ENCODE peak calls at places on chromosomes 2 and 18, in ten cellular contexts. One of them, this sample, is unnamed.

GRCh38 chr2:158753561-158754302 is 41.4 kb upstream of the DAPL1 start:
- DNase-seq in lung: peak
- DNase-seq in HepG2: peak
- DNase-seq in CD8-positive, alpha-beta memory T cell: no peak
- DNase-seq in AG09309: peak
- DNase-seq in left ventricle myocardium inferior: peak
- DNase-seq in IMR-90: peak
- DNase-seq in iPS DF 6.9: peak
- DNase-seq in MG63: peak
- DNase-seq in AG04450: peak
- DNase-seq in this sample: peak

GRCh38 chr2:241511091-241511741 is 2.8 kb upstream of the STK25 start:
- DNase-seq in CD8-positive, alpha-beta memory T cell: no peak
- DNase-seq in HepG2: no peak
- DNase-seq in iPS DF 6.9: no peak
- DNase-seq in MG63: no peak
- DNase-seq in lung: no peak
- DNase-seq in AG09309: no peak
- DNase-seq in IMR-90: no peak
- DNase-seq in AG04450: no peak
- DNase-seq in left ventricle myocardium inferior: no peak
- DNase-seq in this sample: peak

GRCh38 chr18:78809845-78810244 is 169.8 kb upstream of the SALL3 start:
- DNase-seq in AG09309: no peak
- DNase-seq in CD8-positive, alpha-beta memory T cell: no peak
- DNase-seq in IMR-90: no peak
- DNase-seq in lung: no peak
- DNase-seq in iPS DF 6.9: no peak
- DNase-seq in HepG2: no peak
- DNase-seq in AG04450: no peak
- DNase-seq in MG63: no peak
- DNase-seq in left ventricle myocardium inferior: no peak
- DNase-seq in this sample: no peak

GRCh38 chr2:69082430-69082997 is 69.5 kb downstream of the ANTXR1 start:
- DNase-seq in iPS DF 6.9: no peak
- DNase-seq in HepG2: peak
- DNase-seq in AG04450: peak
- DNase-seq in IMR-90: peak
- DNase-seq in MG63: peak
- DNase-seq in left ventricle myocardium inferior: peak
- DNase-seq in CD8-positive, alpha-beta memory T cell: no peak
- DNase-seq in AG09309: peak
- DNase-seq in lung: peak
- DNase-seq in this sample: peak

GRCh38 chr2:60423066-60423465 is 130.4 kb downstream of the BCL11A start:
- DNase-seq in HepG2: no peak
- DNase-seq in MG63: no peak
- DNase-seq in left ventricle myocardium inferior: no peak
- DNase-seq in CD8-positive, alpha-beta memory T cell: no peak
- DNase-seq in AG09309: no peak
- DNase-seq in iPS DF 6.9: no peak
- DNase-seq in AG04450: no peak
- DNase-seq in IMR-90: no peak
- DNase-seq in lung: no peak
- DNase-seq in this sample: no peak

GRCh38 chr2:75406138-75406537 is 154.6 kb downstream of the EVA1A start:
- DNase-seq in iPS DF 6.9: no peak
- DNase-seq in HepG2: no peak
- DNase-seq in left ventricle myocardium inferior: no peak
- DNase-seq in CD8-positive, alpha-beta memory T cell: no peak
- DNase-seq in MG63: no peak
- DNase-seq in AG04450: no peak
- DNase-seq in lung: no peak
- DNase-seq in IMR-90: no peak
- DNase-seq in AG09309: no peak
- DNase-seq in this sample: no peak

GRCh38 chr2:159807183-159808037 is 9.4 kb upstream of the CD302 start:
- DNase-seq in left ventricle myocardium inferior: no peak
- DNase-seq in lung: no peak
- DNase-seq in iPS DF 6.9: no peak
- DNase-seq in CD8-positive, alpha-beta memory T cell: no peak
- DNase-seq in MG63: peak
- DNase-seq in HepG2: peak
- DNase-seq in AG04450: no peak
- DNase-seq in IMR-90: peak
- DNase-seq in AG09309: no peak
- DNase-seq in this sample: peak

GRCh38 chr2:170073288-170073687 is 104.7 kb upstream of the MYO3B start:
- DNase-seq in MG63: peak
- DNase-seq in lung: peak
- DNase-seq in IMR-90: peak
- DNase-seq in HepG2: no peak
- DNase-seq in left ventricle myocardium inferior: peak
- DNase-seq in AG04450: peak
- DNase-seq in CD8-positive, alpha-beta memory T cell: no peak
- DNase-seq in AG09309: peak
- DNase-seq in iPS DF 6.9: no peak
- DNase-seq in this sample: peak

GRCh38 chr2:187453078-187453641 is 5.1 kb upstream of the CALCRL start:
- DNase-seq in CD8-positive, alpha-beta memory T cell: no peak
- DNase-seq in AG04450: no peak
- DNase-seq in lung: no peak
- DNase-seq in IMR-90: peak
- DNase-seq in MG63: no peak
- DNase-seq in AG09309: no peak
- DNase-seq in left ventricle myocardium inferior: no peak
- DNase-seq in HepG2: no peak
- DNase-seq in iPS DF 6.9: no peak
- DNase-seq in this sample: no peak

GRCh38 chr2:7444614-7445013 is 527.4 kb downstream of the RNF144A start:
- DNase-seq in HepG2: no peak
- DNase-seq in left ventricle myocardium inferior: no peak
- DNase-seq in lung: no peak
- DNase-seq in AG09309: no peak
- DNase-seq in MG63: no peak
- DNase-seq in AG04450: no peak
- DNase-seq in CD8-positive, alpha-beta memory T cell: no peak
- DNase-seq in iPS DF 6.9: no peak
- DNase-seq in IMR-90: no peak
- DNase-seq in this sample: no peak

GRCh38 chr2:128314348-128315121 is 4.1 kb downstream of the HS6ST1 start:
- DNase-seq in lung: no peak
- DNase-seq in AG09309: no peak
- DNase-seq in CD8-positive, alpha-beta memory T cell: no peak
- DNase-seq in iPS DF 6.9: no peak
- DNase-seq in HepG2: no peak
- DNase-seq in AG04450: no peak
- DNase-seq in IMR-90: no peak
- DNase-seq in left ventricle myocardium inferior: no peak
- DNase-seq in MG63: no peak
- DNase-seq in this sample: no peak

GRCh38 chr2:79105259-79105658 is 15.0 kb upstream of the REG1A start:
- DNase-seq in lung: no peak
- DNase-seq in AG09309: no peak
- DNase-seq in MG63: no peak
- DNase-seq in iPS DF 6.9: no peak
- DNase-seq in HepG2: no peak
- DNase-seq in left ventricle myocardium inferior: no peak
- DNase-seq in IMR-90: no peak
- DNase-seq in AG04450: no peak
- DNase-seq in CD8-positive, alpha-beta memory T cell: no peak
- DNase-seq in this sample: no peak
- H3K4me3 ChIP-seq in lung: no peak
- H3K4me3 ChIP-seq in AG09309: no peak
- H3K4me3 ChIP-seq in MG63: no peak
- H3K4me3 ChIP-seq in iPS DF 6.9: no peak
- H3K4me3 ChIP-seq in HepG2: no peak
- H3K4me3 ChIP-seq in left ventricle myocardium inferior: no peak
- H3K4me3 ChIP-seq in IMR-90: no peak
- H3K4me3 ChIP-seq in AG04450: no peak
- H3K4me3 ChIP-seq in CD8-positive, alpha-beta memory T cell: no peak
- H3K4me3 ChIP-seq in this sample: no peak

GRCh38 chr2:63619328-63619727 is 30.6 kb downstream of the MDH1 start:
- DNase-seq in iPS DF 6.9: no peak
- DNase-seq in HepG2: no peak
- DNase-seq in IMR-90: no peak
- DNase-seq in MG63: no peak
- DNase-seq in lung: no peak
- DNase-seq in AG09309: no peak
- DNase-seq in left ventricle myocardium inferior: no peak
- DNase-seq in CD8-positive, alpha-beta memory T cell: no peak
- DNase-seq in AG04450: no peak
- DNase-seq in this sample: no peak

GRCh38 chr2:63614448-63614968 is 25.7 kb downstream of the MDH1 start:
- DNase-seq in HepG2: peak
- DNase-seq in AG09309: peak
- DNase-seq in MG63: no peak
- DNase-seq in iPS DF 6.9: peak
- DNase-seq in CD8-positive, alpha-beta memory T cell: no peak
- DNase-seq in left ventricle myocardium inferior: no peak
- DNase-seq in lung: no peak
- DNase-seq in AG04450: peak
- DNase-seq in IMR-90: peak
- DNase-seq in this sample: no peak

GRCh38 chr2:63614983-63615945 is 26.5 kb downstream of the MDH1 start:
- DNase-seq in lung: no peak
- DNase-seq in HepG2: peak
- DNase-seq in IMR-90: peak
- DNase-seq in AG09309: peak
- DNase-seq in AG04450: no peak
- DNase-seq in MG63: no peak
- DNase-seq in left ventricle myocardium inferior: no peak
- DNase-seq in CD8-positive, alpha-beta memory T cell: no peak
- DNase-seq in iPS DF 6.9: no peak
- DNase-seq in this sample: no peak

GRCh38 chr2:63617360-63617759 is 28.6 kb downstream of the MDH1 start:
- DNase-seq in AG04450: no peak
- DNase-seq in HepG2: no peak
- DNase-seq in iPS DF 6.9: no peak
- DNase-seq in IMR-90: no peak
- DNase-seq in left ventricle myocardium inferior: no peak
- DNase-seq in AG09309: no peak
- DNase-seq in lung: no peak
- DNase-seq in CD8-positive, alpha-beta memory T cell: no peak
- DNase-seq in MG63: no peak
- DNase-seq in this sample: no peak

GRCh38 chr2:63613391-63613901 is 24.7 kb downstream of the MDH1 start:
- DNase-seq in HepG2: no peak
- DNase-seq in MG63: no peak
- DNase-seq in AG09309: no peak
- DNase-seq in AG04450: no peak
- DNase-seq in left ventricle myocardium inferior: no peak
- DNase-seq in IMR-90: no peak
- DNase-seq in iPS DF 6.9: no peak
- DNase-seq in lung: no peak
- DNase-seq in CD8-positive, alpha-beta memory T cell: no peak
- DNase-seq in this sample: no peak
- H3K4me3 ChIP-seq in HepG2: no peak
- H3K4me3 ChIP-seq in MG63: no peak
- H3K4me3 ChIP-seq in AG09309: no peak
- H3K4me3 ChIP-seq in AG04450: no peak
- H3K4me3 ChIP-seq in left ventricle myocardium inferior: no peak
- H3K4me3 ChIP-seq in IMR-90: no peak
- H3K4me3 ChIP-seq in iPS DF 6.9: no peak
- H3K4me3 ChIP-seq in lung: no peak
- H3K4me3 ChIP-seq in CD8-positive, alpha-beta memory T cell: no peak
- H3K4me3 ChIP-seq in this sample: no peak

DNA sequence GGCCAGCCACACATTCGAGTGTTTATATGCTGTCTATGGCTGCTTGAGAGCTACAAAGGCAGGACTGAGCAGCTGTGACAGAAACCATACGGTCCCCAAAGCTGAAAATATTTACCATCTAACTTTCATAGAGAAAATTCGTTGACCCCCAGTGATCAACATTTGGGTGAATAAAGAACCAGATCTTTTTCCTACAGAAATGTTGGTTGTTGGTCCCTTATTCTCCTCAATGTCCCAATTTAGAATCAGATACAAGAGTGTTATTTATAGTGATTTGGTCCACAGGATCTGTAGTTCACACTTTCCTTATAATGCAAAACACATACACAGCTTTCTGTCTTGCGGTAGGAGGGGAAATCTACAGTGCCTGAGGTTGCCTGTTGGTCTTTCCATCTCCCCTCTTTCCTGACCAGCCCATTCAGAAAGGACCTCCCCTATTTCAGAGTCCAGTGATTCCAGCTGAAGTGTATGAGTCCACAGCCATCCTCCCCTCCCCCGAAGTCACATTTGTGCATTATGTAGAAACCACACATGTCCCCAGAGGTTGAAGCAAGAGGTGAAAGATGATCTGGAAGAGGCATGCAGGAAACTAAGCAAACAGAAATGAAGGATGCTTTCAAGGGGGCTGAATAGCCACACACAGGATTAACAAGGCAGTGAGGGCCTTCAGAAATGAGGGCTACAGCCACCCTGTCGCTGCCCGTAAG is 61.9 kb downstream of the SPRED2 start:
- DNase-seq in MG63: no peak
- DNase-seq in left ventricle myocardium inferior: no peak
- DNase-seq in lung: no peak
- DNase-seq in AG04450: no peak
- DNase-seq in CD8-positive, alpha-beta memory T cell: no peak
- DNase-seq in iPS DF 6.9: no peak
- DNase-seq in IMR-90: no peak
- DNase-seq in AG09309: no peak
- DNase-seq in HepG2: peak
- DNase-seq in this sample: no peak
- H3K4me3 ChIP-seq in MG63: no peak
- H3K4me3 ChIP-seq in left ventricle myocardium inferior: no peak
- H3K4me3 ChIP-seq in lung: no peak
- H3K4me3 ChIP-seq in AG04450: no peak
- H3K4me3 ChIP-seq in CD8-positive, alpha-beta memory T cell: no peak
- H3K4me3 ChIP-seq in iPS DF 6.9: no peak
- H3K4me3 ChIP-seq in IMR-90: no peak
- H3K4me3 ChIP-seq in AG09309: no peak
- H3K4me3 ChIP-seq in HepG2: no peak
- H3K4me3 ChIP-seq in this sample: no peak

DNA sequence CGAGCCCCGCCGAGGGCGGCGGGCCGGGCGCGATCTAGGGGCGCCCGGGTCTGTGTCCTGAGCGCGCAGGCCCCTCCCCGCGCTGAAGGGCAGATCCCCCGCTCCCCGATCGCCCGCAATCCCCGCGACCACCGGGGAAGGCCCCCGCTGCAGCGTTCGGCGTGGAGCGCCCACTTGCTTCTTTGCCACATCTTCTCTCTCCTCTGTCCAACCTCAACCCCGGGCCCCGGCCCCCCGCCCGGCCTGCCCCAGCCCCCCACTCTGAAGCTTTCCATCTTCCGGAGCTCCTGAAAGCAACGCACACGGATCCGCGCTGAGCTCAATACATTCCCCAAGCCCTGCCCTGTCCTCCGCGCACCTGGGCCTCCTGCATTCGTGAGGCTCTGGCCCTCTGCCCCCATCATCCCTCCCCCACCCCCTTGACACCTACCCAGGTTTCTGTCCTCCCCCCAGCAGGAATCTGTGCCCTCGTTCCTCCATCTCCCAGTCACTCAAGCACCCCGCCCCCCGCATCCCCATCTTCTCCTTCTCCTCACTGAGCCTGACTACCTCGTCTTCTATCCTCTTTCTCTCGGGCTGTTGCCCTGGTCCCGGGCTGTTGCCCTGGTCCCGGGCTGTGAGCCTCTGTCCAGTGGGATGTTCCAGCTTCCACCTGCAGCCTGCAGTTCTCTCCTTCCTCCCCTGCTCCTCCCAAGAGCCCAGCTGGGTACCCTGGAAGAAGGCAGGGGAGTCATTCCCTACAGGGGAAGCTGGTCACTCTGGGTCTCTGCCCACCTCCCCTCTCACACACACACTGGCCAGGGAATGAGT is 7.8 kb downstream of the SPEG start:
- DNase-seq in AG09309: no peak
- DNase-seq in left ventricle myocardium inferior: no peak
- DNase-seq in MG63: no peak
- DNase-seq in iPS DF 6.9: no peak
- DNase-seq in CD8-positive, alpha-beta memory T cell: no peak
- DNase-seq in HepG2: no peak
- DNase-seq in lung: no peak
- DNase-seq in IMR-90: no peak
- DNase-seq in AG04450: no peak
- DNase-seq in this sample: no peak
- H3K4me3 ChIP-seq in AG09309: peak
- H3K4me3 ChIP-seq in left ventricle myocardium inferior: peak
- H3K4me3 ChIP-seq in MG63: peak
- H3K4me3 ChIP-seq in iPS DF 6.9: peak
- H3K4me3 ChIP-seq in CD8-positive, alpha-beta memory T cell: no peak
- H3K4me3 ChIP-seq in HepG2: no peak
- H3K4me3 ChIP-seq in lung: no peak
- H3K4me3 ChIP-seq in IMR-90: peak
- H3K4me3 ChIP-seq in AG04450: peak
- H3K4me3 ChIP-seq in this sample: peak

This sample was measured in small intestine.